ENCODE peak calls at places on chromosomes 11 and 22, in five cellular contexts. Z is NCI-H1092 treated with DMSO at 0.1 percent for 48 hours, A is brain microvascular endothelial cell, O is hepatocyte, B is mammary epithelial cell. S is an unnamed sample.
A peak's percentile ranks its signal among the peaks of the same experiment; 100 is the strongest.

GRCh38 chr11:36431429-36432092 is 78.5 kb downstream of the TRAF6 start:
- DNase-seq in A (peak; percentile 98), O (peak; percentile 86), B (peak; percentile 93), Z (no peak), S (peak; percentile 95)

GRCh38 chr22:44301039-44301438 is 11.7 kb downstream of the SHISAL1 start:
- DNase-seq in Z (no peak), B (no peak), A (no peak), O (no peak), S (no peak)

GRCh38 chr22:38243007-38243775 is 29.6 kb downstream of the TMEM184B start:
- DNase-seq in O (peak; percentile 88), Z (peak; percentile 98), A (peak; percentile 49), B (peak; percentile 22), S (no peak)

GRCh38 chr11:66951927-66952337 is 6.3 kb downstream of the PC start:
- DNase-seq in B (no peak), Z (peak; percentile 79), A (no peak), O (peak; percentile 52), S (no peak)

GRCh38 chr11:28514391-28514790 is 406.2 kb downstream of the METTL15 start:
- DNase-seq in Z (no peak), A (peak; percentile 10), O (no peak), B (no peak), S (no peak)

GRCh38 chr22:24894998-24895397 is 51.5 kb downstream of the LHFPL7 start:
- DNase-seq in O (peak; percentile 65), A (peak; percentile 56), B (peak; percentile 39), Z (peak; percentile 73), S (peak; percentile 51)

GRCh38 chr22:38799265-38800002 is 5.5 kb upstream of the DNAL4 start:
- DNase-seq in Z (no peak), B (no peak), A (no peak), O (no peak), S (peak; percentile 7)

GRCh38 chr22:48760481-48761238 is 1067.0 kb downstream of the BRD1 start:
- DNase-seq in Z (no peak), A (no peak), B (no peak), O (peak; percentile 2), S (no peak)

GRCh38 chr11:118338637-118339061 is 3.9 kb downstream of the CD3D start:
- DNase-seq in Z (no peak), O (peak; percentile 81), B (peak; percentile 2), A (no peak), S (no peak)

GRCh38 chr22:47154621-47155081 is 392.2 kb downstream of the TBC1D22A start:
- DNase-seq in O (peak; percentile 15), A (no peak), Z (no peak), B (peak; percentile 67), S (no peak)

GRCh38 chr11:119481667-119482400 is 58.9 kb upstream of the THY1 start:
- DNase-seq in O (no peak), Z (no peak), A (no peak), B (no peak), S (no peak)

GRCh38 chr22:49010086-49010863 is 817.4 kb downstream of the BRD1 start:
- DNase-seq in A (no peak), B (no peak), O (no peak), Z (no peak), S (no peak)

GRCh38 chr22:26995222-26995621 is 337.8 kb downstream of the MIAT start:
- DNase-seq in B (no peak), A (no peak), O (peak; percentile 9), Z (peak; percentile 31), S (no peak)

GRCh38 chr11:36109850-36110606 is 166.2 kb downstream of the LDLRAD3 start:
- DNase-seq in O (no peak), A (no peak), B (no peak), Z (no peak), S (no peak)

GRCh38 chr11:118657238-118657637 is 22.2 kb downstream of the TREH start:
- DNase-seq in Z (no peak), A (no peak), B (no peak), O (no peak), S (no peak)

GRCh38 chr11:67577951-67578350 is 5.7 kb upstream of the GSTP1 start:
- DNase-seq in Z (no peak), O (no peak), B (no peak), A (no peak), S (no peak)

GRCh38 chr11:109486129-109486528 is 64.1 kb downstream of the C11orf87 start:
- DNase-seq in A (no peak), O (no peak), B (no peak), Z (peak; percentile 98), S (no peak)

GRCh38 chr11:126635511-126635910 is 280.0 kb downstream of the ST3GAL4 start:
- DNase-seq in O (no peak), Z (no peak), B (no peak), A (no peak), S (no peak)

GRCh38 chr11:69825037-69825834 is 6.0 kb upstream of the FGF3 start:
- DNase-seq in A (no peak), Z (no peak), O (no peak), B (no peak), S (peak; percentile 14)

GRCh38 chr11:121964591-121964990 is 151.4 kb downstream of the BLID start:
- DNase-seq in A (peak; percentile 74), O (peak; percentile 42), Z (no peak), B (no peak), S (peak; percentile 35)

GRCh38 chr11:87926250-87926970 is 248.8 kb downstream of the RAB38 start:
- DNase-seq in B (peak; percentile 80), O (peak; percentile 74), A (peak; percentile 90), Z (no peak), S (peak; percentile 90)